ENCODE peak calls at places on chromosome 9, in five cellular contexts. W is NCI-H1105, M is thyroid gland, E is NCI-H345, T is occipital lobe. Y is an unnamed sample.
A peak's percentile ranks its signal among the peaks of the same experiment; 100 is the strongest.

GRCh38 chr9:113482341-113482740 is 18.8 kb downstream of the RGS3 start:
- DNase-seq in M (no peak), T (no peak), W (no peak), E (no peak), Y (no peak)

GRCh38 chr9:34370970-34371880 is 5.5 kb downstream of the MYORG start:
- DNase-seq in W (no peak), T (no peak), E (no peak), M (no peak), Y (no peak)

GRCh38 chr9:23123048-23123632 is 676.5 kb downstream of the DMRTA1 start:
- DNase-seq in E (no peak), W (peak; percentile 18), M (peak; percentile 23), T (no peak), Y (no peak)

GRCh38 chr9:16030513-16031185 is 477.8 kb downstream of the CCDC171 start:
- DNase-seq in E (no peak), M (no peak), T (no peak), W (no peak), Y (no peak)

GRCh38 chr9:100602302-100602930 is 24.5 kb downstream of the CAVIN4 start:
- DNase-seq in W (peak; percentile 47), T (peak; percentile 17), E (peak; percentile 70), M (peak; percentile 49), Y (peak; percentile 50)

GRCh38 chr9:86604741-86605140 is 250.5 kb upstream of the TUT7 start:
- DNase-seq in W (no peak), E (no peak), T (no peak), M (no peak), Y (no peak)

GRCh38 chr9:132412089-132412488 is 2.1 kb downstream of the CFAP77 start:
- DNase-seq in T (no peak), E (peak; percentile 19), M (no peak), W (no peak), Y (no peak)

GRCh38 chr9:93452710-93453046 is 703 bp downstream of the FAM120AOS start:
- DNase-seq in M (peak; percentile 49), T (peak; percentile 26), W (no peak), E (peak; percentile 33), Y (no peak)

GRCh38 chr9:127777368-127777960 is 1.0 kb downstream of the SH2D3C start:
- DNase-seq in W (no peak), M (no peak), T (no peak), E (no peak), Y (no peak)

GRCh38 chr9:88106492-88106891 is 31.8 kb downstream of the SPATA31C2 start:
- DNase-seq in E (no peak), M (peak; percentile 37), W (peak; percentile 15), T (no peak), Y (no peak)

GRCh38 chr9:22528485-22528884 is 81.9 kb downstream of the DMRTA1 start:
- DNase-seq in M (no peak), E (no peak), W (no peak), T (no peak), Y (no peak)

Y was measured in NCI-H1092.